ENCODE peak calls at places on chromosomes 16 and 17, in six cellular contexts. N, W, X, O, J and S are unnamed samples.
A peak's percentile ranks its signal among the peaks of the same experiment; 100 is the strongest.

GRCh38 chr16:20768121-20768520 is 4.3 kb downstream of the ACSM3 start:
- DNase-seq in W (no peak), O (no peak), J (no peak), X (no peak), N (no peak), S (no peak)

GRCh38 chr16:69848635-69849545 is 86.8 kb downstream of the WWP2 start:
- DNase-seq in W (peak; percentile 58), N (peak; percentile 82), O (peak; percentile 91), J (peak; percentile 86), X (peak; percentile 90), S (peak; percentile 58)

GRCh38 chr16:87597324-87597830 is 4.9 kb upstream of the JPH3 start:
- DNase-seq in O (no peak), J (no peak), X (no peak), W (no peak), N (no peak), S (no peak)

GRCh38 chr16:78390070-78390469 is 290.6 kb downstream of the WWOX start:
- DNase-seq in O (no peak), X (no peak), N (no peak), W (no peak), J (no peak), S (no peak)

GRCh38 chr16:13958438-13958837 is 38.5 kb downstream of the ERCC4 start:
- DNase-seq in O (no peak), W (no peak), N (no peak), J (no peak), X (no peak), S (no peak)

GRCh38 chr17:10069301-10069700 is 129.1 kb downstream of the GAS7 start:
- DNase-seq in X (no peak), N (no peak), O (peak; percentile 24), J (peak; percentile 61), W (peak; percentile 74), S (no peak)

GRCh38 chr16:27483083-27483437 is 66.7 kb downstream of the GTF3C1 start:
- DNase-seq in W (no peak), J (no peak), O (no peak), X (no peak), N (no peak), S (peak; percentile 55)

GRCh38 chr17:50508573-50509460 is 578 bp downstream of the MYCBPAP start:
- DNase-seq in W (no peak), X (no peak), N (no peak), J (no peak), O (no peak), S (no peak)

GRCh38 chr17:70855401-70856054 is 686.2 kb downstream of the KCNJ2 start:
- DNase-seq in W (no peak), O (peak; percentile 22), X (no peak), N (no peak), J (no peak), S (peak; percentile 78)

GRCh38 chr17:57726213-57726612 is 18.9 kb downstream of the CCDC182 start:
- DNase-seq in W (no peak), N (no peak), J (no peak), X (no peak), O (no peak), S (no peak)

GRCh38 chr16:84795338-84796053 is 24.3 kb upstream of the CRISPLD2 start:
- DNase-seq in J (peak; percentile 78), O (peak; percentile 52), W (peak; percentile 64), X (peak; percentile 76), N (peak; percentile 73), S (peak; percentile 95)

GRCh38 chr17:77719806-77720205 is 238.7 kb upstream of the TNRC6C start:
- DNase-seq in N (no peak), X (no peak), O (no peak), W (no peak), J (no peak), S (no peak)

GRCh38 chr16:89547860-89548259 is 12.6 kb upstream of the RPL13 start:
- DNase-seq in X (no peak), O (no peak), W (no peak), J (no peak), N (no peak), S (no peak)

GRCh38 chr16:51941412-51941811 is 605.5 kb downstream of the TOX3 start:
- DNase-seq in W (no peak), O (no peak), N (no peak), X (no peak), J (no peak), S (no peak)
- TF ChIP-seq CTCF in W (no peak), O (no peak), N (no peak), X (no peak), J (no peak), S (no peak)

DNA sequence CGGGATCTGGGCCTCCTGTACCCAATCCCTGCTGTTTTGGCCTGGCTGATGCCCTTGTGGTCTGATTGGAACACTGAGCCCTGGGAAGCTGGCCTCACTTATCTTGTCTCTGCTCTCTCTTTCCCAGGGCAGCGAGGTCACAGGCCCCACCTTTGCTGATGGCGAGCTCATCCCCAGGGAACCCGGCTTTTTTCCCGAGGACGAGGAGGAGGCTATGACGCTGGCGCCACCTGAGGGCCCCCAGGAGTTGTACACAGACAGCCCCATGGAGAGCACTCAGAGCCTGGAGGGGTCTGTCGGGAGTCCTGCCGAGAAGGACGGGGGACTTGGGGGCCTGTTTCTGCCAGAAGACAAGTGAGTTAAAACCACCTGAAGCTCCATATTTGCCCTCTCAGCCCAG is 126.0 kb downstream of the RAB11FIP4 start:
- DNase-seq in N (no peak), O (no peak), X (no peak), W (no peak), J (no peak), S (no peak)
- TF ChIP-seq CTCF in N (peak; percentile 30), O (no peak), X (peak; percentile 32), W (no peak), J (peak; percentile 53), S (peak; percentile 27)

GRCh38 chr16:12907670-12908233 is 6.4 kb downstream of the SHISA9 start:
- DNase-seq in J (no peak), X (no peak), N (no peak), W (no peak), O (no peak), S (no peak)
- TF ChIP-seq CTCF in J (no peak), X (no peak), N (no peak), W (no peak), O (no peak), S (no peak)

DNA sequence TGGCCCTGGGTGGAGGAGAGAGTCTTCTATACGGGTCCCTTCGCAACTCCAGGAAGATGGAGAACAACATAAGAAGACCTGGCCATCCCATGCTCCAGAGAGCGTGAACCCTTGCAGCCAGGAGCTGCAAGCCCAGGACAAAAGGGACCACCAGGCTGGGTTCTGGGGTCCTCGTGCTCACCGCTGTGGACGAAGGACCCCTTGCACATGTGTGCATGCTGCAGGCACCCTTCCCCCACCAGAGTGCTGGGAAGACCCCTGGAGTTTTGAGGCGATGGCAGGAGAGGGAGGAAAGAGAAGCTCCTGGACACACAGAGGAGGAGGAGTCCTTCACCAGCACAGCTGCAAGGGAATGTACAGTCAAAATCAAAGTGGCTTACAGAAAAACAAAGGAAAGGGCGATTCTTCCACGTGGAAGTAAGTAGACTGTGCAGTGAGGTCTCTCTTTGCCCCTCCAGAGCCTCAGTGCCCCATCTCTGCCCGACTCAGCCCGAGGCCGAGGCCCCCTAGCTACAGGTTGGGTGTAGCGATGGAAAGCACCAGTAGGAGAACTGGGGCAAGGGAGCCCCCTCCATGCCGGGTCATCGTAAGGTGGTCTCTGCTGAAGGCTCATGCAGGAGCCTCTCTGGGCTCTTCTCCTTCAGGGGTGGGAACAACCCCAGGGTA is 51.3 kb downstream of the PIMREG start:
- DNase-seq in J (no peak), O (no peak), X (no peak), N (no peak), W (no peak), S (no peak)
- TF ChIP-seq CTCF in J (no peak), O (no peak), X (no peak), N (no peak), W (no peak), S (peak; percentile 39)

GRCh38 chr16:1992475-1993292 is 2.9 kb downstream of the SYNGR3 start:
- DNase-seq in J (no peak), X (no peak), W (no peak), O (no peak), N (no peak), S (no peak)

GRCh38 chr16:1993731-1994131 is 4.0 kb downstream of the SYNGR3 start:
- DNase-seq in N (no peak), W (no peak), X (no peak), J (no peak), O (no peak), S (peak; percentile 43)

GRCh38 chr16:1991135-1991551 is 1.4 kb downstream of the SYNGR3 start:
- DNase-seq in J (no peak), X (no peak), O (no peak), N (peak; percentile 24), W (no peak), S (no peak)

GRCh38 chr16:1990336-1991134 is 765 bp downstream of the SYNGR3 start:
- DNase-seq in X (no peak), N (peak; percentile 20), O (peak; percentile 66), J (no peak), W (no peak), S (no peak)

GRCh38 chr16:1991588-1992474 is 2.1 kb downstream of the SYNGR3 start:
- DNase-seq in W (peak; percentile 78), O (peak; percentile 93), J (peak; percentile 95), X (peak; percentile 92), N (peak; percentile 98), S (peak; percentile 95)
- TF ChIP-seq CTCF in W (no peak), O (no peak), J (no peak), X (no peak), N (no peak), S (no peak)